ENCODE peak calls at places on chromosomes 12 and 14, in four cellular contexts. M is K562, E is HepG2, U is GM12878. O is an unnamed sample.

GRCh38 chr12:15842106-15842505 is 40.1 kb upstream of the STRAP start:
- DNase-seq in M (no peak), E (no peak), U (no peak), O (peak)

GRCh38 chr12:132117558-132117875 is 26.6 kb downstream of the DDX51 start:
- DNase-seq in M (no peak), E (no peak), U (no peak), O (peak)

GRCh38 chr14:36756221-36756620 is 94.6 kb downstream of the PAX9 start:
- DNase-seq in M (no peak), E (no peak), U (no peak), O (no peak)

GRCh38 chr12:1044697-1045096 is 53.7 kb downstream of the ERC1 start:
- DNase-seq in M (no peak), E (no peak), U (no peak), O (no peak)

GRCh38 chr14:56666716-56667115 is 87.1 kb downstream of the TMEM260 start:
- DNase-seq in M (no peak), E (no peak), U (no peak), O (no peak)

GRCh38 chr12:12993367-12993766 is 6.7 kb downstream of the HEBP1 start:
- DNase-seq in M (no peak), E (no peak), U (no peak), O (no peak)

GRCh38 chr14:85536835-85537195 is 6.9 kb downstream of the FLRT2 start:
- DNase-seq in M (no peak), E (no peak), U (no peak), O (no peak)

GRCh38 chr12:6376079-6376941 is 947 bp upstream of the SCNN1A start:
- DNase-seq in M (peak), E (peak), U (no peak), O (peak)

GRCh38 chr12:29673346-29673745 is 110.4 kb downstream of the TMTC1 start:
- DNase-seq in M (no peak), E (no peak), U (no peak), O (no peak)

GRCh38 chr12:39294712-39295111 is 148.2 kb downstream of the KIF21A start:
- DNase-seq in M (no peak), E (no peak), U (no peak), O (no peak)

GRCh38 chr12:13350946-13351345 is 154.4 kb downstream of the EMP1 start:
- DNase-seq in M (no peak), E (no peak), U (no peak), O (no peak)

GRCh38 chr12:108318472-108319275 is 20.4 kb downstream of the CMKLR1 start:
- DNase-seq in M (no peak), E (no peak), U (no peak), O (no peak)

GRCh38 chr12:761276-761675 is 8.9 kb downstream of the WNK1 start:
- DNase-seq in M (no peak), E (no peak), U (no peak), O (no peak)

GRCh38 chr14:77131206-77131605 is 10.4 kb downstream of the ZDHHC22 start:
- DNase-seq in M (no peak), E (no peak), U (no peak), O (no peak)

GRCh38 chr12:39103552-39104165 is 198.3 kb upstream of the CPNE8 start:
- DNase-seq in M (peak), E (peak), U (peak), O (peak)

GRCh38 chr12:89412665-89413064 is 60.4 kb upstream of the DUSP6 start:
- DNase-seq in M (no peak), E (no peak), U (no peak), O (no peak)

GRCh38 chr12:7542813-7543212 is 39.2 kb upstream of the CD163 start:
- DNase-seq in M (no peak), E (no peak), U (no peak), O (no peak)

GRCh38 chr12:21940972-21941521 is at the start of gene ABCC9:
- DNase-seq in M (peak), E (no peak), U (no peak), O (no peak)

GRCh38 chr12:31558521-31558920 is 32.4 kb downstream of the DENND5B start:
- DNase-seq in M (no peak), E (no peak), U (no peak), O (no peak)

GRCh38 chr12:68572650-68573049 is 38.0 kb upstream of the RAP1B start:
- DNase-seq in M (no peak), E (no peak), U (no peak), O (no peak)

GRCh38 chr14:99752486-99753121 is 40.6 kb upstream of the EML1 start:
- DNase-seq in M (no peak), E (no peak), U (no peak), O (no peak)
- TF ChIP-seq POLR2AphosphoS2 in M (no peak), E (no peak), U (no peak), O (no peak)

GRCh38 chr12:32559434-32559833 is 119.7 kb upstream of the DNM1L start:
- DNase-seq in M (no peak), E (no peak), U (no peak), O (no peak)
- TF ChIP-seq POLR2AphosphoS2 in M (no peak), E (no peak), U (no peak), O (no peak)

DNA sequence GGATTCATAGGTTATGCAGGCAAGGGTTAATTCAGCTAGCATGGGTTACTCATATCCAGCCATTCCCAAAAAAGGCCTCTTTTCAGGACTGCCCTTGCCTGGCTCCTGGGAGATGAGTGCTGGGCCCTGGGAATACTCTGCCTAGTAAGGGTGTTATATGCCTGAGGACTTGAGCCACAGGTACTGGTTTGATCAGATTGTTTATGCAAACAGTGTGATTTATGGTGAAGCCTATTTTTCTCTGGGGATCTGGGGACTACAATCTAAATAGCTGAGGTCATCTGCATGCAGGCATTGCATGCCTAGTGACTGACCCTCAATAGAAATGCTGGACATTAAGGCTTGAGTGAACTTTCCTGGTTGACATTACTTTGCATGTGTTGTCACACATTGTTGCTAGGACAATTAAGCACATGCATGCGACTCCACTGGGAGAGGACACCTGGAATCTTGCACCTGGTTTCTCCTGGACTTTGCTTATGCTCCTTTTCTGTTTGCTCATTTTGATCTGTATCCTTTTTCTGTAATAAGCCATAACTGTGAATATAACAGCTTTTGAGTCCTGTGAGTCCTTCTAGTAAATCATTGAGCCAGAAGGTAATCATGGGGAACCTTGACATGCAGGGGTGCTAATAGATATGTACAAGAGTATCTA is 73.0 kb downstream of the RAD51B start:
- DNase-seq in M (no peak), E (no peak), U (no peak), O (no peak)
- TF ChIP-seq POLR2AphosphoS2 in M (no peak), E (no peak), U (no peak), O (no peak)

GRCh38 chr14:78566017-78566858 is 396.1 kb downstream of the NRXN3 start:
- DNase-seq in M (peak), E (peak), U (peak), O (peak)
- TF ChIP-seq POLR2AphosphoS2 in M (no peak), E (no peak), U (no peak), O (no peak)

GRCh38 chr14:101977311-101978071 is 13.1 kb downstream of the DYNC1H1 start:
- DNase-seq in M (no peak), E (no peak), U (no peak), O (no peak)
- TF ChIP-seq POLR2AphosphoS2 in M (no peak), E (no peak), U (no peak), O (no peak)

GRCh38 chr12:87848248-87848868 is 180.8 kb downstream of the C12orf50 start:
- DNase-seq in M (peak), E (peak), U (peak), O (peak)
- TF ChIP-seq POLR2AphosphoS2 in M (no peak), E (no peak), U (no peak), O (no peak)

GRCh38 chr14:96790211-96790610 is 7.0 kb upstream of the VRK1 start:
- DNase-seq in M (no peak), E (no peak), U (no peak), O (no peak)

GRCh38 chr14:96793547-96793946 is 3.6 kb upstream of the VRK1 start:
- DNase-seq in M (no peak), E (no peak), U (no peak), O (no peak)

GRCh38 chr14:96792581-96792980 is 4.6 kb upstream of the VRK1 start:
- DNase-seq in M (no peak), E (no peak), U (no peak), O (no peak)

GRCh38 chr14:96792003-96792402 is 5.2 kb upstream of the VRK1 start:
- DNase-seq in M (no peak), E (no peak), U (no peak), O (no peak)

DNA sequence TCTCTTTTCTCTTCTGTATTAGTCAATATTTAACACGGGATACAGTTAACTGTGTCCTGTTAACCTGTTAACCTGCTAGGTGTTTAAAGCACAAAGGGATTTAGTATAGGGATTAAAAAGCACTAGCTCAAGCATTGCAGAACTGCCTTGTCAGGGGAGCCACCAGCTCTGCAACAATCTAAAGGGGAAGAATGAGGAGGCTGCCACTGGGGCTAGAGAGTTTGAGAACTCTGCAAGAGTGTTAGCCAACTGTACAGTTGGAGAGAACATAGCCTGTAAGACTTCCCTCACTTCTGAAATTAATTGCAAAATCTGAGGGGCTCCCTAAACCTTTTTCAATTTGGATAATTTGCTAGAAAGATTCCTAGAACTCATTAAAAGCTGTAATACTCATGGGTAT is 6.5 kb upstream of the VRK1 start:
- DNase-seq in M (no peak), E (no peak), U (no peak), O (no peak)
- TF ChIP-seq POLR2AphosphoS2 in M (no peak), E (no peak), U (no peak), O (no peak)